ENCODE peak calls at places on chromosomes 12 and 14, in seven cellular contexts. One of them, this sample, is unnamed.

GRCh38 chr14:100604126-100604501 is 16.9 kb upstream of the BEGAIN start:
- DNase-seq in RPMI7951: no peak
- DNase-seq in fibroblast of mammary gland: no peak
- DNase-seq in GM10248: no peak
- DNase-seq in EL: no peak
- DNase-seq in BJ: no peak
- DNase-seq in activated gamma-delta T cell: no peak
- DNase-seq in this sample: no peak

GRCh38 chr12:76643438-76643837 is 83.9 kb upstream of the OSBPL8 start:
- DNase-seq in RPMI7951: no peak
- DNase-seq in fibroblast of mammary gland: no peak
- DNase-seq in GM10248: no peak
- DNase-seq in EL: peak
- DNase-seq in BJ: no peak
- DNase-seq in activated gamma-delta T cell: no peak
- DNase-seq in this sample: no peak

GRCh38 chr12:38370311-38370710 is 53.7 kb downstream of the ALG10B start:
- DNase-seq in RPMI7951: peak
- DNase-seq in fibroblast of mammary gland: no peak
- DNase-seq in GM10248: no peak
- DNase-seq in EL: no peak
- DNase-seq in BJ: no peak
- DNase-seq in activated gamma-delta T cell: no peak
- DNase-seq in this sample: no peak

GRCh38 chr14:58628381-58628780 is 9.4 kb upstream of the DACT1 start:
- DNase-seq in RPMI7951: no peak
- DNase-seq in fibroblast of mammary gland: no peak
- DNase-seq in GM10248: no peak
- DNase-seq in EL: no peak
- DNase-seq in BJ: no peak
- DNase-seq in activated gamma-delta T cell: no peak
- DNase-seq in this sample: no peak

GRCh38 chr12:56158926-56159461 is 835 bp downstream of the MYL6 start:
- DNase-seq in RPMI7951: peak
- DNase-seq in fibroblast of mammary gland: peak
- DNase-seq in GM10248: peak
- DNase-seq in EL: peak
- DNase-seq in BJ: peak
- DNase-seq in activated gamma-delta T cell: no peak
- DNase-seq in this sample: peak

GRCh38 chr12:69555461-69555860 is 29.8 kb upstream of the CCT2 start:
- DNase-seq in RPMI7951: peak
- DNase-seq in fibroblast of mammary gland: peak
- DNase-seq in GM10248: no peak
- DNase-seq in EL: peak
- DNase-seq in BJ: peak
- DNase-seq in activated gamma-delta T cell: no peak
- DNase-seq in this sample: no peak

GRCh38 chr12:100337727-100338126 is 19.1 kb upstream of the SLC17A8 start:
- DNase-seq in RPMI7951: no peak
- DNase-seq in fibroblast of mammary gland: no peak
- DNase-seq in GM10248: no peak
- DNase-seq in EL: no peak
- DNase-seq in BJ: no peak
- DNase-seq in activated gamma-delta T cell: no peak
- DNase-seq in this sample: no peak

GRCh38 chr14:100846309-100846859 is 20.5 kb downstream of the MEG3 start:
- DNase-seq in RPMI7951: no peak
- DNase-seq in fibroblast of mammary gland: peak
- DNase-seq in GM10248: no peak
- DNase-seq in EL: no peak
- DNase-seq in BJ: no peak
- DNase-seq in activated gamma-delta T cell: no peak
- DNase-seq in this sample: no peak

GRCh38 chr12:20097561-20097960 is 270.8 kb upstream of the PDE3A start:
- DNase-seq in RPMI7951: peak
- DNase-seq in fibroblast of mammary gland: peak
- DNase-seq in GM10248: peak
- DNase-seq in EL: peak
- DNase-seq in BJ: peak
- DNase-seq in activated gamma-delta T cell: no peak
- DNase-seq in this sample: no peak

GRCh38 chr12:3355378-3355900 is 135.6 kb upstream of the PRMT8 start:
- DNase-seq in RPMI7951: no peak
- DNase-seq in fibroblast of mammary gland: no peak
- DNase-seq in GM10248: no peak
- DNase-seq in EL: no peak
- DNase-seq in BJ: no peak
- DNase-seq in activated gamma-delta T cell: no peak
- DNase-seq in this sample: no peak

GRCh38 chr14:61766136-61766535 is 3.9 kb downstream of the SNAPC1 start:
- DNase-seq in RPMI7951: no peak
- DNase-seq in fibroblast of mammary gland: no peak
- DNase-seq in GM10248: no peak
- DNase-seq in EL: no peak
- DNase-seq in BJ: no peak
- DNase-seq in activated gamma-delta T cell: no peak
- DNase-seq in this sample: no peak

GRCh38 chr12:468671-469389 is 9.1 kb downstream of the B4GALNT3 start:
- DNase-seq in RPMI7951: peak
- DNase-seq in fibroblast of mammary gland: peak
- DNase-seq in GM10248: no peak
- DNase-seq in EL: peak
- DNase-seq in BJ: no peak
- DNase-seq in activated gamma-delta T cell: no peak
- DNase-seq in this sample: no peak

GRCh38 chr12:74689071-74689655 is 151.5 kb downstream of the ATXN7L3B start:
- DNase-seq in RPMI7951: peak
- DNase-seq in fibroblast of mammary gland: peak
- DNase-seq in GM10248: peak
- DNase-seq in EL: peak
- DNase-seq in BJ: peak
- DNase-seq in activated gamma-delta T cell: no peak
- DNase-seq in this sample: no peak

GRCh38 chr12:106171117-106171750 is 32.5 kb upstream of the NUAK1 start:
- DNase-seq in RPMI7951: no peak
- DNase-seq in fibroblast of mammary gland: no peak
- DNase-seq in GM10248: no peak
- DNase-seq in EL: no peak
- DNase-seq in BJ: no peak
- DNase-seq in activated gamma-delta T cell: no peak
- DNase-seq in this sample: no peak

GRCh38 chr12:2796187-2796663 is 1.5 kb downstream of the FKBP4 start:
- DNase-seq in RPMI7951: no peak
- DNase-seq in fibroblast of mammary gland: no peak
- DNase-seq in GM10248: no peak
- DNase-seq in EL: no peak
- DNase-seq in BJ: no peak
- DNase-seq in activated gamma-delta T cell: no peak
- DNase-seq in this sample: no peak

GRCh38 chr12:47022296-47022695 is 57.1 kb upstream of the PCED1B start:
- DNase-seq in RPMI7951: peak
- DNase-seq in fibroblast of mammary gland: peak
- DNase-seq in GM10248: no peak
- DNase-seq in EL: peak
- DNase-seq in BJ: peak
- DNase-seq in activated gamma-delta T cell: no peak
- DNase-seq in this sample: no peak

GRCh38 chr12:31732926-31733548 is 4.2 kb upstream of the AMN1 start:
- DNase-seq in RPMI7951: peak
- DNase-seq in fibroblast of mammary gland: peak
- DNase-seq in GM10248: no peak
- DNase-seq in EL: peak
- DNase-seq in BJ: peak
- DNase-seq in activated gamma-delta T cell: no peak
- DNase-seq in this sample: no peak

GRCh38 chr14:23141706-23142467 is 22.8 kb upstream of the CEBPE start:
- DNase-seq in RPMI7951: peak
- DNase-seq in fibroblast of mammary gland: peak
- DNase-seq in GM10248: no peak
- DNase-seq in EL: peak
- DNase-seq in BJ: no peak
- DNase-seq in activated gamma-delta T cell: no peak
- DNase-seq in this sample: no peak

GRCh38 chr12:29073631-29074239 is 75.3 kb upstream of the FAR2 start:
- DNase-seq in RPMI7951: peak
- DNase-seq in fibroblast of mammary gland: peak
- DNase-seq in GM10248: peak
- DNase-seq in EL: peak
- DNase-seq in BJ: no peak
- DNase-seq in activated gamma-delta T cell: no peak
- DNase-seq in this sample: no peak

GRCh38 chr14:63759454-63759853 is 31.6 kb upstream of the SGPP1 start:
- DNase-seq in RPMI7951: peak
- DNase-seq in fibroblast of mammary gland: peak
- DNase-seq in GM10248: peak
- DNase-seq in EL: peak
- DNase-seq in BJ: peak
- DNase-seq in activated gamma-delta T cell: no peak
- DNase-seq in this sample: no peak

GRCh38 chr12:3647504-3647903 is 105.4 kb downstream of the CRACR2A start:
- DNase-seq in RPMI7951: no peak
- DNase-seq in fibroblast of mammary gland: no peak
- DNase-seq in GM10248: no peak
- DNase-seq in EL: no peak
- DNase-seq in BJ: no peak
- DNase-seq in activated gamma-delta T cell: no peak
- DNase-seq in this sample: no peak

GRCh38 chr14:75119056-75119455 is 7.8 kb downstream of the NEK9 start:
- DNase-seq in RPMI7951: no peak
- DNase-seq in fibroblast of mammary gland: peak
- DNase-seq in GM10248: no peak
- DNase-seq in EL: peak
- DNase-seq in BJ: no peak
- DNase-seq in activated gamma-delta T cell: no peak
- DNase-seq in this sample: no peak

GRCh38 chr12:67925077-67925476 is 64.2 kb upstream of the IFNG-AS1 start:
- DNase-seq in RPMI7951: peak
- DNase-seq in fibroblast of mammary gland: peak
- DNase-seq in GM10248: no peak
- DNase-seq in EL: peak
- DNase-seq in BJ: no peak
- DNase-seq in activated gamma-delta T cell: no peak
- DNase-seq in this sample: no peak

GRCh38 chr12:18492372-18493025 is 231.2 kb downstream of the PIK3C2G start:
- DNase-seq in RPMI7951: no peak
- DNase-seq in fibroblast of mammary gland: peak
- DNase-seq in GM10248: no peak
- DNase-seq in EL: peak
- DNase-seq in BJ: no peak
- DNase-seq in activated gamma-delta T cell: no peak
- DNase-seq in this sample: no peak

GRCh38 chr14:31945701-31946100 is 131.4 kb upstream of the ARHGAP5 start:
- DNase-seq in RPMI7951: no peak
- DNase-seq in fibroblast of mammary gland: no peak
- DNase-seq in GM10248: no peak
- DNase-seq in EL: no peak
- DNase-seq in BJ: no peak
- DNase-seq in activated gamma-delta T cell: no peak
- DNase-seq in this sample: no peak

GRCh38 chr14:55297611-55298323 is 26.5 kb downstream of the FBXO34 start:
- DNase-seq in RPMI7951: no peak
- DNase-seq in fibroblast of mammary gland: no peak
- DNase-seq in GM10248: peak
- DNase-seq in EL: no peak
- DNase-seq in BJ: no peak
- DNase-seq in activated gamma-delta T cell: no peak
- DNase-seq in this sample: no peak

This sample was measured in head of caudate nucleus.